ENCODE peak calls at places on chromosomes 7 and 10, in eight cellular contexts. One of them, this sample, is unnamed.
A peak's percentile ranks its signal among the peaks of the same experiment; 100 is the strongest.

GRCh38 chr7:88664630-88665233 is 94.8 kb upstream of the ZNF804B start:
- DNase-seq in H1: peak; percentile 19
- DNase-seq in IMR-90: no peak
- DNase-seq in astrocyte of the cerebellum: peak; percentile 55
- DNase-seq in adrenal gland: no peak
- DNase-seq in psoas muscle: no peak
- DNase-seq in body of pancreas: peak; percentile 25
- DNase-seq in epithelial cell of esophagus: peak; percentile 76
- DNase-seq in this sample: no peak

GRCh38 chr7:127953423-127953822 is 77.8 kb downstream of the LRRC4 start:
- DNase-seq in H1: no peak
- DNase-seq in IMR-90: no peak
- DNase-seq in astrocyte of the cerebellum: no peak
- DNase-seq in adrenal gland: no peak
- DNase-seq in psoas muscle: no peak
- DNase-seq in body of pancreas: no peak
- DNase-seq in epithelial cell of esophagus: no peak
- DNase-seq in this sample: no peak

GRCh38 chr10:29619273-29619672 is 15.5 kb downstream of the SVIL start:
- DNase-seq in H1: no peak
- DNase-seq in IMR-90: peak; percentile 83
- DNase-seq in astrocyte of the cerebellum: no peak
- DNase-seq in adrenal gland: no peak
- DNase-seq in psoas muscle: no peak
- DNase-seq in body of pancreas: no peak
- DNase-seq in epithelial cell of esophagus: no peak
- DNase-seq in this sample: peak; percentile 90

GRCh38 chr7:95886501-95887090 is 114.2 kb downstream of the DYNC1I1 start:
- DNase-seq in H1: no peak
- DNase-seq in IMR-90: peak; percentile 19
- DNase-seq in astrocyte of the cerebellum: no peak
- DNase-seq in adrenal gland: no peak
- DNase-seq in psoas muscle: no peak
- DNase-seq in body of pancreas: no peak
- DNase-seq in epithelial cell of esophagus: peak; percentile 34
- DNase-seq in this sample: no peak

GRCh38 chr7:66070222-66070621 is 5.4 kb upstream of the ASL start:
- DNase-seq in H1: no peak
- DNase-seq in IMR-90: no peak
- DNase-seq in astrocyte of the cerebellum: no peak
- DNase-seq in adrenal gland: no peak
- DNase-seq in psoas muscle: no peak
- DNase-seq in body of pancreas: no peak
- DNase-seq in epithelial cell of esophagus: no peak
- DNase-seq in this sample: peak; percentile 53

GRCh38 chr10:103849880-103850571 is 5.3 kb downstream of the SH3PXD2A start:
- DNase-seq in H1: no peak
- DNase-seq in IMR-90: peak; percentile 93
- DNase-seq in astrocyte of the cerebellum: peak; percentile 81
- DNase-seq in adrenal gland: peak; percentile 42
- DNase-seq in psoas muscle: peak; percentile 56
- DNase-seq in body of pancreas: peak; percentile 48
- DNase-seq in epithelial cell of esophagus: peak; percentile 90
- DNase-seq in this sample: peak; percentile 96

GRCh38 chr10:58431903-58432302 is 46.7 kb downstream of the TFAM start:
- DNase-seq in H1: no peak
- DNase-seq in IMR-90: peak; percentile 43
- DNase-seq in astrocyte of the cerebellum: no peak
- DNase-seq in adrenal gland: no peak
- DNase-seq in psoas muscle: no peak
- DNase-seq in body of pancreas: no peak
- DNase-seq in epithelial cell of esophagus: no peak
- DNase-seq in this sample: peak; percentile 25

GRCh38 chr10:73850205-73850604 is 24.1 kb downstream of the CAMK2G start:
- DNase-seq in H1: no peak
- DNase-seq in IMR-90: no peak
- DNase-seq in astrocyte of the cerebellum: no peak
- DNase-seq in adrenal gland: no peak
- DNase-seq in psoas muscle: no peak
- DNase-seq in body of pancreas: no peak
- DNase-seq in epithelial cell of esophagus: no peak
- DNase-seq in this sample: no peak

GRCh38 chr7:76512941-76513816 is 2.8 kb downstream of the UPK3B start:
- DNase-seq in H1: no peak
- DNase-seq in IMR-90: no peak
- DNase-seq in astrocyte of the cerebellum: no peak
- DNase-seq in adrenal gland: no peak
- DNase-seq in psoas muscle: peak; percentile 15
- DNase-seq in body of pancreas: no peak
- DNase-seq in epithelial cell of esophagus: no peak
- DNase-seq in this sample: peak; percentile 90

GRCh38 chr10:124994573-124995473 is 52.9 kb downstream of the ZRANB1 start:
- DNase-seq in H1: no peak
- DNase-seq in IMR-90: no peak
- DNase-seq in astrocyte of the cerebellum: no peak
- DNase-seq in adrenal gland: peak; percentile 28
- DNase-seq in psoas muscle: no peak
- DNase-seq in body of pancreas: no peak
- DNase-seq in epithelial cell of esophagus: no peak
- DNase-seq in this sample: peak; percentile 38

GRCh38 chr7:138116892-138117291 is 40.6 kb downstream of the AKR1D1 start:
- DNase-seq in H1: no peak
- DNase-seq in IMR-90: no peak
- DNase-seq in astrocyte of the cerebellum: no peak
- DNase-seq in adrenal gland: peak; percentile 56
- DNase-seq in psoas muscle: no peak
- DNase-seq in body of pancreas: no peak
- DNase-seq in epithelial cell of esophagus: no peak
- DNase-seq in this sample: no peak

GRCh38 chr10:95741807-95742528 is 14.0 kb upstream of the ENTPD1 start:
- DNase-seq in H1: no peak
- DNase-seq in IMR-90: peak; percentile 35
- DNase-seq in astrocyte of the cerebellum: no peak
- DNase-seq in adrenal gland: peak; percentile 44
- DNase-seq in psoas muscle: no peak
- DNase-seq in body of pancreas: peak; percentile 23
- DNase-seq in epithelial cell of esophagus: no peak
- DNase-seq in this sample: no peak

GRCh38 chr10:48253970-48254657 is 20.4 kb downstream of the FRMPD2 start:
- DNase-seq in H1: no peak
- DNase-seq in IMR-90: no peak
- DNase-seq in astrocyte of the cerebellum: peak; percentile 93
- DNase-seq in adrenal gland: no peak
- DNase-seq in psoas muscle: no peak
- DNase-seq in body of pancreas: no peak
- DNase-seq in epithelial cell of esophagus: peak; percentile 93
- DNase-seq in this sample: peak; percentile 84

GRCh38 chr10:20418286-20418685 is 478.8 kb downstream of the NEBL start:
- DNase-seq in H1: no peak
- DNase-seq in IMR-90: no peak
- DNase-seq in astrocyte of the cerebellum: no peak
- DNase-seq in adrenal gland: no peak
- DNase-seq in psoas muscle: no peak
- DNase-seq in body of pancreas: no peak
- DNase-seq in epithelial cell of esophagus: no peak
- DNase-seq in this sample: no peak

GRCh38 chr7:3899559-3899991 is 598.5 kb downstream of the SDK1 start:
- DNase-seq in H1: no peak
- DNase-seq in IMR-90: no peak
- DNase-seq in astrocyte of the cerebellum: no peak
- DNase-seq in adrenal gland: no peak
- DNase-seq in psoas muscle: no peak
- DNase-seq in body of pancreas: no peak
- DNase-seq in epithelial cell of esophagus: no peak
- DNase-seq in this sample: no peak

GRCh38 chr10:4654496-4654895 is 171.5 kb upstream of the AKR1E2 start:
- DNase-seq in H1: no peak
- DNase-seq in IMR-90: no peak
- DNase-seq in astrocyte of the cerebellum: no peak
- DNase-seq in adrenal gland: no peak
- DNase-seq in psoas muscle: no peak
- DNase-seq in body of pancreas: no peak
- DNase-seq in epithelial cell of esophagus: no peak
- DNase-seq in this sample: no peak
- H3K4me3 ChIP-seq in H1: no peak overlapping the region
- H3K4me3 ChIP-seq in IMR-90: no peak overlapping the region
- H3K4me3 ChIP-seq in astrocyte of the cerebellum: no peak overlapping the region
- H3K4me3 ChIP-seq in adrenal gland: no peak overlapping the region
- H3K4me3 ChIP-seq in psoas muscle: no peak overlapping the region
- H3K4me3 ChIP-seq in body of pancreas: no peak overlapping the region
- H3K4me3 ChIP-seq in epithelial cell of esophagus: no peak overlapping the region
- H3K4me3 ChIP-seq in this sample: no peak overlapping the region

DNA sequence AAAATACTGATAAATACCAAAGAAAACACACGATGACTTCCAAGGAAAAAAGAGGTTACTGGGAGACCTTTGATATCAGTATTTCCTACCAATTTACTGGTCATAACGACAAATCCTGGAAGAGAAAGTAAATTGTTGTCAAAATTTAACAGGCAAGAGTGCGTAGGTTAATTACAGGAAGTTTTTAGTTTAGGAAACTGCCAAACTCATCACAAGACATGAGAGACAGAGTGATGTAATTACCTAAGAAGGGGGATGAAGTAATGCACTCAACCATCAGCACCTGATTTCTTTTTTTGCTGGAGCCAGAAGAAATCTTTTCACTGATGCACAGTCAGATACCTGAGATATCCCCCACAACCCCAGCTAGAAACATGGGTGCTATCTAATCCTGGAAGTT is 16.8 kb downstream of the MACC1 start:
- DNase-seq in H1: no peak
- DNase-seq in IMR-90: no peak
- DNase-seq in astrocyte of the cerebellum: no peak
- DNase-seq in adrenal gland: no peak
- DNase-seq in psoas muscle: no peak
- DNase-seq in body of pancreas: no peak
- DNase-seq in epithelial cell of esophagus: peak; percentile 59
- DNase-seq in this sample: no peak
- TF ChIP-seq CTCF in H1: no peak
- TF ChIP-seq CTCF in IMR-90: no peak
- TF ChIP-seq CTCF in astrocyte of the cerebellum: no peak
- TF ChIP-seq CTCF in adrenal gland: no peak
- TF ChIP-seq CTCF in psoas muscle: no peak
- TF ChIP-seq CTCF in body of pancreas: no peak
- TF ChIP-seq CTCF in epithelial cell of esophagus: no peak
- TF ChIP-seq CTCF in this sample: no peak

DNA sequence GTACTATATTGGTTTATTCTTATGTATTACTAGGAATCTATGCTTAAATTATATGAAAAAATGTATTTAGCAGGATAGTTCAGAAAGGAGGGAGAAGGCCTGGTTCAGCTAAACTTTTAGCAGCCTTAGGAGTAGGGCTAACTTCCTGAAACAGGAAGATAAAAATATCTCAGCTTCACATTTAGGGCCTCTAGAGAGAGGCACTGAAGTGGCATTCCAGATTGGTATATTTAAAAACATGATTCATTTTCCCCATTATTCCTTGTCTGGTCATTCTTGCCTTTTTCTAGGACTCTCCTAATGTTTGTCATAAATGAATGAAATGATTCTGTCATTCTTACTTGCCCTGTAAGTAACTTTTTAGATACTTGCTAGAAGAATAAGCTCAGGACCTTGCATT is 63.0 kb upstream of the CYP26C1 start:
- DNase-seq in H1: no peak
- DNase-seq in IMR-90: no peak
- DNase-seq in astrocyte of the cerebellum: no peak
- DNase-seq in adrenal gland: no peak
- DNase-seq in psoas muscle: no peak
- DNase-seq in body of pancreas: no peak
- DNase-seq in epithelial cell of esophagus: no peak
- DNase-seq in this sample: peak; percentile 10
- H3K4me3 ChIP-seq in H1: no peak overlapping the region
- H3K4me3 ChIP-seq in IMR-90: no peak overlapping the region
- H3K4me3 ChIP-seq in astrocyte of the cerebellum: no peak overlapping the region
- H3K4me3 ChIP-seq in adrenal gland: no peak overlapping the region
- H3K4me3 ChIP-seq in psoas muscle: no peak overlapping the region
- H3K4me3 ChIP-seq in body of pancreas: no peak overlapping the region
- H3K4me3 ChIP-seq in epithelial cell of esophagus: no peak overlapping the region
- H3K4me3 ChIP-seq in this sample: no peak overlapping the region

GRCh38 chr7:6417408-6417807 is 30.3 kb downstream of the DAGLB start:
- DNase-seq in H1: no peak
- DNase-seq in IMR-90: no peak
- DNase-seq in astrocyte of the cerebellum: no peak
- DNase-seq in adrenal gland: no peak
- DNase-seq in psoas muscle: no peak
- DNase-seq in body of pancreas: no peak
- DNase-seq in epithelial cell of esophagus: no peak
- DNase-seq in this sample: peak; percentile 70

GRCh38 chr7:6413637-6414036 is 34.1 kb downstream of the DAGLB start:
- DNase-seq in H1: no peak
- DNase-seq in IMR-90: no peak
- DNase-seq in astrocyte of the cerebellum: no peak
- DNase-seq in adrenal gland: no peak
- DNase-seq in psoas muscle: no peak
- DNase-seq in body of pancreas: no peak
- DNase-seq in epithelial cell of esophagus: no peak
- DNase-seq in this sample: no peak

GRCh38 chr7:6419310-6419773 is 28.4 kb downstream of the DAGLB start:
- DNase-seq in H1: no peak
- DNase-seq in IMR-90: no peak
- DNase-seq in astrocyte of the cerebellum: peak; percentile 81
- DNase-seq in adrenal gland: no peak
- DNase-seq in psoas muscle: peak; percentile 85
- DNase-seq in body of pancreas: no peak
- DNase-seq in epithelial cell of esophagus: no peak
- DNase-seq in this sample: peak; percentile 92

GRCh38 chr7:6420680-6421079 is 27.1 kb downstream of the DAGLB start:
- DNase-seq in H1: no peak
- DNase-seq in IMR-90: no peak
- DNase-seq in astrocyte of the cerebellum: no peak
- DNase-seq in adrenal gland: no peak
- DNase-seq in psoas muscle: no peak
- DNase-seq in body of pancreas: no peak
- DNase-seq in epithelial cell of esophagus: no peak
- DNase-seq in this sample: no peak

DNA sequence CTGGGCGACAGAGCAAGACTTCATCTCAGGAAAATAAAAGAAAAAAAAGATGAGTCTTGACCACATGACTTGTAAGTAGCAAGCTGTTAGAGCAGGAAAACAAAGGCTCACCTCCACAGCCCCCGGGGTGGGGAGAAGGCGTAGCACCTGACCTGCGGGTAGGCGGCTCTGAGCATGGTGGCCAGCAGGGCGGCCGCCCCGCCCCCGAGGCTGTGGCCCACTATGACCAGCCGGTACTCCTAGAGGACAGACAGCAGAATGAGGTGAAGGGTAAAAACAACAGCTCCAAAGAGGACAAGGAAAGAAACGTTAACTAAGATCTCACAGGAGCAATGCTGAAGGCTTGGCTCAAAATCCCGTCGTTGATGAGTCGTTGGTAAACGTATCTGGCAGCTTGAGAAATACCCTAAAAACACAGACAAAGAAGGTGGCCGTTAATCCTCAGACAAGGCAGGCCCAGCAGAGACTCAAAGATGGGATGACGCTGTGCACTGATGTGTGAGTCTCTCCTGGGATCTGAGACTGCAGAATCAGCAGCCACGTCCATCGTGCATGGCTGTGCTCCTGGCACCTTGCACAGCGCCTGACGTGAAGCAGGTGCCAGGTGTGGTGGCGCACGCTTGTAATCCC is 31.1 kb downstream of the DAGLB start:
- DNase-seq in H1: peak; percentile 34
- DNase-seq in IMR-90: peak; percentile 50
- DNase-seq in astrocyte of the cerebellum: no peak
- DNase-seq in adrenal gland: no peak
- DNase-seq in psoas muscle: no peak
- DNase-seq in body of pancreas: no peak
- DNase-seq in epithelial cell of esophagus: no peak
- DNase-seq in this sample: peak; percentile 88
- TF ChIP-seq CTCF in H1: peak; percentile 59
- TF ChIP-seq CTCF in IMR-90: no peak
- TF ChIP-seq CTCF in astrocyte of the cerebellum: no peak
- TF ChIP-seq CTCF in adrenal gland: no peak
- TF ChIP-seq CTCF in psoas muscle: no peak
- TF ChIP-seq CTCF in body of pancreas: no peak
- TF ChIP-seq CTCF in epithelial cell of esophagus: no peak
- TF ChIP-seq CTCF in this sample: no peak

This sample was measured in osteoblast.